ENCODE peak calls at places on chromosomes 1 and 21, in seven cellular contexts. O is putamen; V is activated CD8-positive, alpha-beta T cell treated with anti-CD3 and anti-CD28 coated beads, Interleukin-2, amount 10 ng/mL, durations not matched to agents 7 days and 5 days; T is HTR-8/SVneo; J is EL; K is Right ventricle myocardium inferior; H is mucosa of gallbladder. A is an unnamed sample.

GRCh38 chr1:206685256-206685748 is 597 bp downstream of the MAPKAPK2 start:
- DNase-seq in O (no peak), V (peak), T (peak), J (peak), K (no peak), H (no peak), A (peak)

GRCh38 chr1:94118471-94118870 is 2.5 kb downstream of the ABCA4 start:
- DNase-seq in O (no peak), V (no peak), T (no peak), J (no peak), K (no peak), H (no peak), A (no peak)

GRCh38 chr1:12203216-12204007 is 26.4 kb upstream of the VPS13D start:
- DNase-seq in O (no peak), V (no peak), T (no peak), J (no peak), K (peak), H (no peak), A (no peak)

GRCh38 chr1:94031154-94031553 is 89.8 kb downstream of the ABCA4 start:
- DNase-seq in O (no peak), V (no peak), T (no peak), J (no peak), K (no peak), H (no peak), A (no peak)

GRCh38 chr1:82991569-82991968 is 1007.4 kb downstream of the TTLL7 start:
- DNase-seq in O (no peak), V (no peak), T (no peak), J (no peak), K (no peak), H (no peak), A (no peak)

GRCh38 chr1:243415663-243416365 is 160.0 kb downstream of the SDCCAG8 start:
- DNase-seq in O (no peak), V (no peak), T (no peak), J (no peak), K (no peak), H (no peak), A (no peak)

GRCh38 chr1:152999818-153000217 is 1.7 kb upstream of the SPRR3 start:
- DNase-seq in O (no peak), V (no peak), T (no peak), J (no peak), K (no peak), H (no peak), A (no peak)

GRCh38 chr1:1349256-1350012 is at the start of gene DVL1:
- DNase-seq in O (peak), V (peak), T (peak), J (peak), K (peak), H (no peak), A (peak)

GRCh38 chr1:221517961-221518360 is 223.9 kb downstream of the DUSP10 start:
- DNase-seq in O (no peak), V (no peak), T (no peak), J (no peak), K (no peak), H (no peak), A (no peak)

GRCh38 chr1:84117868-84118267 is 26.2 kb upstream of the PRKACB start:
- DNase-seq in O (no peak), V (no peak), T (no peak), J (peak), K (no peak), H (no peak), A (no peak)

GRCh38 chr1:247064309-247064708 is 14.3 kb downstream of the ZNF670 start:
- DNase-seq in O (no peak), V (no peak), T (no peak), J (no peak), K (no peak), H (no peak), A (no peak)

GRCh38 chr1:33007190-33008050 is 29.3 kb downstream of the AK2 start:
- DNase-seq in O (peak), V (no peak), T (peak), J (peak), K (no peak), H (peak), A (peak)

GRCh38 chr1:114524933-114525332 is 13.9 kb upstream of the TRIM33 start:
- DNase-seq in O (no peak), V (no peak), T (no peak), J (no peak), K (no peak), H (no peak), A (no peak)

GRCh38 chr1:30001452-30002039 is 721.8 kb downstream of the MATN1 start:
- DNase-seq in O (no peak), V (no peak), T (no peak), J (no peak), K (no peak), H (no peak), A (no peak)

GRCh38 chr1:40317394-40318074 is 448 bp upstream of the COL9A2 start:
- DNase-seq in O (peak), V (no peak), T (no peak), J (no peak), K (no peak), H (no peak), A (no peak)

GRCh38 chr1:200962631-200963030 is 60.9 kb downstream of the KIF21B start:
- DNase-seq in O (no peak), V (no peak), T (no peak), J (no peak), K (no peak), H (no peak), A (no peak)

GRCh38 chr1:217369271-217369981 is 261.5 kb downstream of the GPATCH2 start:
- DNase-seq in O (no peak), V (no peak), T (no peak), J (no peak), K (no peak), H (no peak), A (no peak)

GRCh38 chr1:30649321-30649991 is 73.9 kb downstream of the MATN1 start:
- DNase-seq in O (peak), V (no peak), T (no peak), J (no peak), K (no peak), H (peak), A (no peak)

GRCh38 chr1:30840904-30841598 is 67.5 kb downstream of the SDC3 start:
- DNase-seq in O (no peak), V (no peak), T (no peak), J (no peak), K (no peak), H (peak), A (no peak)

GRCh38 chr1:241396747-241397691 is 40.0 kb upstream of the RGS7 start:
- DNase-seq in O (no peak), V (no peak), T (peak), J (peak), K (no peak), H (no peak), A (no peak)

GRCh38 chr21:36415375-36415774 is 30.2 kb downstream of the CHAF1B start:
- DNase-seq in O (no peak), V (no peak), T (no peak), J (no peak), K (no peak), H (no peak), A (no peak)

GRCh38 chr21:17786219-17787181 is 32.7 kb downstream of the C21orf91 start:
- DNase-seq in O (no peak), V (no peak), T (no peak), J (no peak), K (no peak), H (no peak), A (no peak)

GRCh38 chr1:200374569-200375312 is 35.1 kb downstream of the ZNF281 start:
- DNase-seq in O (no peak), V (no peak), T (no peak), J (peak), K (no peak), H (no peak), A (no peak)

GRCh38 chr1:22342734-22343191 is 108.9 kb upstream of the ZBTB40 start:
- DNase-seq in O (no peak), V (no peak), T (no peak), J (no peak), K (no peak), H (no peak), A (no peak)

GRCh38 chr1:160091666-160092223 is 6.7 kb downstream of the IGSF8 start:
- DNase-seq in O (no peak), V (no peak), T (no peak), J (no peak), K (peak), H (no peak), A (no peak)

GRCh38 chr1:29398431-29398830 is 162.1 kb downstream of the PTPRU start:
- DNase-seq in O (no peak), V (no peak), T (no peak), J (no peak), K (no peak), H (no peak), A (no peak)

GRCh38 chr1:6450005-6450450 is 15.9 kb downstream of the TNFRSF25 start:
- DNase-seq in O (no peak), V (no peak), T (no peak), J (no peak), K (no peak), H (no peak), A (no peak)

GRCh38 chr1:240582953-240583352 is 29.0 kb downstream of the GREM2 start:
- DNase-seq in O (no peak), V (no peak), T (no peak), J (peak), K (no peak), H (no peak), A (no peak)

GRCh38 chr1:9689971-9690381 is 38.4 kb downstream of the PIK3CD start:
- DNase-seq in O (no peak), V (peak), T (no peak), J (peak), K (no peak), H (no peak), A (peak)

GRCh38 chr1:63701187-63701586 is 72.6 kb upstream of the ROR1 start:
- DNase-seq in O (no peak), V (no peak), T (no peak), J (no peak), K (no peak), H (peak), A (no peak)

GRCh38 chr1:182205378-182206022 is 144.0 kb upstream of the ZNF648 start:
- DNase-seq in O (no peak), V (no peak), T (no peak), J (no peak), K (no peak), H (no peak), A (no peak)

GRCh38 chr1:206479164-206480125 is 9.2 kb downstream of the IKBKE start:
- DNase-seq in O (no peak), V (peak), T (peak), J (peak), K (peak), H (peak), A (peak)

GRCh38 chr21:41754481-41754891 is 12.4 kb downstream of the RIPK4 start:
- DNase-seq in O (no peak), V (no peak), T (no peak), J (no peak), K (no peak), H (no peak), A (peak)

GRCh38 chr1:224080082-224080774 is 33.7 kb upstream of the FBXO28 start:
- DNase-seq in O (peak), V (no peak), T (no peak), J (peak), K (no peak), H (no peak), A (no peak)

GRCh38 chr21:42413500-42413899 is 9.8 kb downstream of the UBASH3A start:
- DNase-seq in O (peak), V (no peak), T (no peak), J (no peak), K (no peak), H (no peak), A (no peak)

GRCh38 chr1:224782601-224783000 is 146.9 kb upstream of the DNAH14 start:
- DNase-seq in O (no peak), V (no peak), T (no peak), J (no peak), K (no peak), H (no peak), A (no peak)

GRCh38 chr1:117753232-117753631 is 147.4 kb downstream of the TENT5C start:
- DNase-seq in O (no peak), V (no peak), T (no peak), J (no peak), K (no peak), H (no peak), A (no peak)

GRCh38 chr1:104295516-104295915 is 545.8 kb downstream of the AMY1C start:
- DNase-seq in O (no peak), V (no peak), T (no peak), J (no peak), K (no peak), H (no peak), A (no peak)

GRCh38 chr1:227925582-227926198 is 22.0 kb downstream of the WNT9A start:
- DNase-seq in O (no peak), V (no peak), T (no peak), J (no peak), K (peak), H (no peak), A (peak)

GRCh38 chr1:42746436-42747105 is 6.5 kb upstream of the CLDN19 start:
- DNase-seq in O (no peak), V (no peak), T (no peak), J (no peak), K (no peak), H (no peak), A (no peak)

A was measured in glutamatergic neuron.